ENCODE peak calls at places on chromosomes 5 and 9, in five cellular contexts. D, O, N, W and C are unnamed samples.

GRCh38 chr9:114861922-114862605 is 56.2 kb upstream of the TNFSF15 start:
- DNase-seq in D (no peak), O (no peak), N (no peak), W (no peak), C (no peak)

GRCh38 chr9:95077766-95078382 is 239.6 kb downstream of the FANCC start:
- DNase-seq in D (no peak), O (no peak), N (no peak), W (no peak), C (no peak)

GRCh38 chr5:675111-675875 is 17.9 kb downstream of the TPPP start:
- DNase-seq in D (no peak), O (no peak), N (no peak), W (no peak), C (no peak)

GRCh38 chr5:117741655-117742226 is 1167.1 kb upstream of the SEMA6A start:
- DNase-seq in D (no peak), O (no peak), N (no peak), W (no peak), C (no peak)

GRCh38 chr5:176823076-176823481 is 12.7 kb downstream of the UNC5A start:
- DNase-seq in D (no peak), O (no peak), N (no peak), W (no peak), C (no peak)

GRCh38 chr5:154712518-154713437 is 42.4 kb upstream of the LARP1 start:
- DNase-seq in D (peak), O (peak), N (peak), W (no peak), C (no peak)

GRCh38 chr9:97703437-97704326 is 6.5 kb upstream of the XPA start:
- DNase-seq in D (peak), O (peak), N (no peak), W (peak), C (peak)

GRCh38 chr5:74543162-74543995 is 97.1 kb downstream of the ENC1 start:
- DNase-seq in D (peak), O (peak), N (no peak), W (peak), C (peak)

GRCh38 chr5:82234880-82235279 is 43.3 kb downstream of the RPS23 start:
- DNase-seq in D (no peak), O (peak), N (peak), W (no peak), C (no peak)

GRCh38 chr5:134070648-134070978 is 43.9 kb upstream of the TCF7 start:
- DNase-seq in D (peak), O (peak), N (no peak), W (no peak), C (peak)

GRCh38 chr9:71929791-71930440 is 18.5 kb downstream of the C9orf85 start:
- DNase-seq in D (no peak), O (no peak), N (no peak), W (peak), C (peak)

GRCh38 chr5:16992006-16992405 is 55.9 kb upstream of the MYO10 start:
- DNase-seq in D (peak), O (peak), N (no peak), W (no peak), C (peak)

GRCh38 chr5:141003791-141004601 is 37.7 kb downstream of the PCDHAC2 start:
- DNase-seq in D (peak), O (peak), N (no peak), W (no peak), C (no peak)

GRCh38 chr9:90029996-90030395 is 425.2 kb downstream of the GADD45G start:
- DNase-seq in D (no peak), O (peak), N (no peak), W (no peak), C (no peak)

GRCh38 chr5:143008809-143009521 is 238.8 kb downstream of the ARHGAP26 start:
- DNase-seq in D (peak), O (peak), N (no peak), W (peak), C (peak)

GRCh38 chr9:21754741-21755140 is 47.7 kb upstream of the MTAP start:
- DNase-seq in D (no peak), O (peak), N (no peak), W (no peak), C (no peak)

GRCh38 chr9:98375138-98375726 is 119.8 kb upstream of the TBC1D2 start:
- DNase-seq in D (peak), O (peak), N (no peak), W (peak), C (peak)

GRCh38 chr9:28808042-28808441 is 1234.8 kb upstream of the C9orf72 start:
- DNase-seq in D (peak), O (peak), N (no peak), W (no peak), C (peak)

GRCh38 chr9:93644397-93645088 is 68.2 kb downstream of the PHF2 start:
- DNase-seq in D (no peak), O (no peak), N (no peak), W (no peak), C (no peak)

GRCh38 chr5:88118179-88118578 is 150.5 kb downstream of the TMEM161B start:
- DNase-seq in D (no peak), O (no peak), N (no peak), W (no peak), C (no peak)

GRCh38 chr9:7358876-7359275 is 440.7 kb downstream of the DMAC1 start:
- DNase-seq in D (peak), O (no peak), N (no peak), W (no peak), C (no peak)

GRCh38 chr9:86470326-86470725 is 116.1 kb upstream of the TUT7 start:
- DNase-seq in D (no peak), O (no peak), N (no peak), W (no peak), C (peak)

GRCh38 chr9:11148189-11148588 is 535.4 kb upstream of the PTPRD start:
- DNase-seq in D (no peak), O (no peak), N (no peak), W (no peak), C (no peak)

GRCh38 chr9:128405077-128405779 is 15.4 kb upstream of the CERCAM start:
- DNase-seq in D (no peak), O (no peak), N (no peak), W (no peak), C (no peak)

GRCh38 chr5:111582962-111583669 is 70.8 kb upstream of the STARD4 start:
- DNase-seq in D (peak), O (peak), N (no peak), W (peak), C (peak)

GRCh38 chr5:37533851-37534250 is 154.7 kb downstream of the WDR70 start:
- DNase-seq in D (peak), O (peak), N (no peak), W (peak), C (peak)

GRCh38 chr5:153938131-153938842 is 100.4 kb downstream of the FAM114A2 start:
- DNase-seq in D (no peak), O (no peak), N (no peak), W (peak), C (no peak)

GRCh38 chr5:36908544-36909260 is 32.1 kb downstream of the NIPBL start:
- DNase-seq in D (no peak), O (no peak), N (no peak), W (no peak), C (no peak)

GRCh38 chr9:9750719-9751118 is 862.1 kb downstream of the PTPRD start:
- DNase-seq in D (no peak), O (no peak), N (no peak), W (no peak), C (no peak)

GRCh38 chr9:801399-802071 is 40.0 kb upstream of the DMRT1 start:
- DNase-seq in D (peak), O (peak), N (no peak), W (peak), C (peak)

GRCh38 chr9:75039006-75039405 is 10.9 kb upstream of the CARNMT1 start:
- DNase-seq in D (peak), O (peak), N (no peak), W (peak), C (peak)

GRCh38 chr9:87880683-87881082 is 2.0 kb upstream of the SPATA31E1 start:
- DNase-seq in D (no peak), O (no peak), N (no peak), W (no peak), C (no peak)

GRCh38 chr5:91042856-91043255 is 340.3 kb downstream of the ARRDC3 start:
- DNase-seq in D (no peak), O (no peak), N (no peak), W (no peak), C (no peak)

GRCh38 chr9:111832428-111832827 is 37.7 kb upstream of the SHOC1 start:
- DNase-seq in D (no peak), O (peak), N (no peak), W (no peak), C (no peak)

GRCh38 chr5:163318707-163319106 is 118.7 kb upstream of the CCNG1 start:
- DNase-seq in D (no peak), O (no peak), N (no peak), W (no peak), C (no peak)

GRCh38 chr5:16681761-16682335 is 65.1 kb upstream of the RETREG1 start:
- DNase-seq in D (no peak), O (no peak), N (no peak), W (no peak), C (no peak)

GRCh38 chr9:95112436-95113280 is 204.9 kb downstream of the FANCC start:
- DNase-seq in D (no peak), O (no peak), N (no peak), W (no peak), C (no peak)

GRCh38 chr5:84242286-84242685 is 142.4 kb downstream of the EDIL3 start:
- DNase-seq in D (peak), O (peak), N (no peak), W (peak), C (peak)

GRCh38 chr9:92718086-92719001 is 46.3 kb downstream of the BICD2 start:
- DNase-seq in D (no peak), O (peak), N (no peak), W (no peak), C (no peak)

GRCh38 chr5:78002690-78003089 is 226.6 kb upstream of the TBCA start:
- DNase-seq in D (no peak), O (no peak), N (no peak), W (no peak), C (no peak)

GRCh38 chr5:73234156-73234555 is 61.2 kb downstream of the TMEM174 start:
- DNase-seq in D (no peak), O (no peak), N (no peak), W (no peak), C (no peak)

GRCh38 chr5:73231245-73231778 is 58.3 kb downstream of the TMEM174 start:
- DNase-seq in D (no peak), O (no peak), N (no peak), W (no peak), C (no peak)

GRCh38 chr5:73232266-73233041 is 59.5 kb downstream of the TMEM174 start:
- DNase-seq in D (no peak), O (no peak), N (no peak), W (no peak), C (no peak)

GRCh38 chr5:73233053-73233460 is 60.1 kb downstream of the TMEM174 start:
- DNase-seq in D (no peak), O (no peak), N (no peak), W (no peak), C (no peak)

DNA sequence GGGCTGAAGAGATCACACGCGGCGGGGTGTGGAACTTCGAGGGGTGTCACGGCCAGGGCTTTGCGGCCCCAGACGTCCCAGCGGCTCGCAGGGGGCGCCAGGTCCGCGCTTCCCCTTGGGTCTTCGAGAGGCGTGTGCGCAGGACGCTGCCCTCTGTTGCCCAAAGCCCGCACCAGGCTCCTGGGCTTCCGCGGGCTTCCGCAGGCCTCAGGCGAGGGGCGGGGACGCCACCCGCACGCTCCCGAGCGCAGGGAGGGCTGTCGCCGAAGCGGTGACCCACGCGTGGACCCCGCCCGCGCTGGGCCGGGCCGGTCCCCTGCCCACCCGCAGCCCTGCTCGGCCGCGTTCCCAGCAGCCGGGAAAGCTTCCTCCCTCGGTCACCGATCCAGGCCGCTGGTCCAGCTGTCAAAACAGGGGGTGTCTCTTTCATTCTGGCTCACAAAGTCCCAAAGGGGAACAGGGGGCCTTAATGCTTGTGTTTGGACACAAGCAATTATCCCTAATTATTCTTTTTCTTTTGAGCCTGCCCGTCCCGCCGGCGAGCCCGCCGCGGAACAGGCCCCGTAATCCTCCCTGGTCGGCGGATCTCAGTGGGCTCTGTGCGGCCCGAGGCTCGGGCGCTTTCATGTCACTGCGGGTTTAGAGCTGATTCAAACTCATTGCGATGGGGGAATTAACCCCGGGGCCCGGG is 60.6 kb downstream of the TMEM174 start:
- DNase-seq in D (no peak), O (no peak), N (peak), W (no peak), C (no peak)
- H3K4me3 ChIP-seq in D (no peak), O (no peak), N (no peak), W (no peak), C (peak)

GRCh38 chr5:173323121-173323798 is 5.0 kb downstream of the STC2 start:
- DNase-seq in D (no peak), O (no peak), N (no peak), W (no peak), C (no peak)

GRCh38 chr5:173324115-173325001 is 3.9 kb downstream of the STC2 start:
- DNase-seq in D (peak), O (no peak), N (peak), W (no peak), C (peak)

GRCh38 chr5:173321886-173322285 is 6.3 kb downstream of the STC2 start:
- DNase-seq in D (peak), O (no peak), N (no peak), W (no peak), C (peak)

GRCh38 chr5:173325091-173325698 is 3.0 kb downstream of the STC2 start:
- DNase-seq in D (no peak), O (no peak), N (no peak), W (no peak), C (no peak)

GRCh38 chr5:173323799-173324114 is 4.5 kb downstream of the STC2 start:
- DNase-seq in D (no peak), O (no peak), N (no peak), W (no peak), C (no peak)
- H3K4me3 ChIP-seq in D (no peak), O (no peak), N (no peak), W (peak), C (no peak)

GRCh38 chr9:137109250-137110146 is 5.0 kb downstream of the DPP7 start:
- DNase-seq in D (no peak), O (no peak), N (no peak), W (no peak), C (no peak)
- H3K4me3 ChIP-seq in D (no peak), O (no peak), N (no peak), W (no peak), C (no peak)

GRCh38 chr5:42952575-42952974 is 87.5 kb downstream of the ANXA2R start:
- DNase-seq in D (no peak), O (no peak), N (no peak), W (no peak), C (no peak)

GRCh38 chr5:42951169-42951846 is 88.8 kb downstream of the ANXA2R start:
- DNase-seq in D (peak), O (no peak), N (peak), W (no peak), C (peak)

GRCh38 chr5:42950466-42951168 is 89.5 kb downstream of the ANXA2R start:
- DNase-seq in D (peak), O (peak), N (no peak), W (peak), C (peak)

GRCh38 chr5:42951847-42952411 is 88.2 kb downstream of the ANXA2R start:
- DNase-seq in D (peak), O (no peak), N (peak), W (no peak), C (peak)

GRCh38 chr5:42953061-42953460 is 87.1 kb downstream of the ANXA2R start:
- DNase-seq in D (no peak), O (no peak), N (no peak), W (no peak), C (no peak)
- H3K4me3 ChIP-seq in D (peak), O (no peak), N (no peak), W (peak), C (no peak)

GRCh38 chr5:59231221-59231931 is 648.5 kb downstream of the RAB3C start:
- DNase-seq in D (no peak), O (no peak), N (no peak), W (no peak), C (no peak)
- H3K4me3 ChIP-seq in D (no peak), O (no peak), N (no peak), W (no peak), C (no peak)

DNA sequence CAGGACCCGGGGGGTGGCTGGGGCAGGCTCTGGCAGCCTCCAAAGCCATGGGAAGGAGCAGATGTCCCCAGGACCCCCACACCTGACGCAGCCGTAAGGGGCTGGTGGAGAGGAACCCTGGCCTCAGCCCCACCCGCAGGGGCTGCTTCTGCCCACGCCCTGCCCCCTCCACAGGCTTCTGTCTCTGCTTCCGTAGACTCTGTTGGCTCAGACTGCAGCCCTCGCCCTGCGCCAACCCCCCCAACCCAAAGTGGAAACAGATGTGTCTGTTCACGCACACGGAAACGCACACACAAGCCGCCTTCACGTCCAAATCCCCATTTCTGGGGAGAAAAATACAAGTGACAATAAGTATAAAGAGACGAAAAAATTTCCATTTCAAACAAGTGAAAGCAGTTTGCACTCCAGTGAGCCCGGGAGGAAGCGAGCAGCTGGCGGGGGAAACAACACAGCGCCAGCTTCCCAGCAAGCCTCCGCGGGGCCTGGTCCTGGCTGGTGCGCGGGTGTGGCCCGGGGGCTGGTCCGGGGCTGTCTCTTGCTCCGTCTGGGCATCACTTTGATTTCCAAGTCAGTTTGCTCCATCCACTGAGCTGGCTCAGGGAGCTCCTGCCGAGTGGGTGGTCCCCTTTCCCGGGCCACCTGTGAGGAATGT is 32.6 kb upstream of the RXRA start:
- DNase-seq in D (no peak), O (no peak), N (peak), W (no peak), C (peak)
- H3K4me3 ChIP-seq in D (no peak), O (no peak), N (no peak), W (peak), C (no peak)

GRCh38 chr9:78354980-78355379 is 58.1 kb downstream of the PSAT1 start:
- DNase-seq in D (no peak), O (no peak), N (no peak), W (no peak), C (no peak)

GRCh38 chr9:78354324-78354973 is 57.5 kb downstream of the PSAT1 start:
- DNase-seq in D (no peak), O (no peak), N (no peak), W (no peak), C (no peak)

GRCh38 chr9:78356634-78357033 is 59.7 kb downstream of the PSAT1 start:
- DNase-seq in D (no peak), O (no peak), N (no peak), W (no peak), C (no peak)

GRCh38 chr9:78357165-78357873 is 60.4 kb downstream of the PSAT1 start:
- DNase-seq in D (no peak), O (no peak), N (no peak), W (no peak), C (no peak)

GRCh38 chr9:78358329-78359051 is 61.6 kb downstream of the PSAT1 start:
- DNase-seq in D (no peak), O (no peak), N (peak), W (no peak), C (no peak)
- H3K4me3 ChIP-seq in D (no peak), O (no peak), N (no peak), W (no peak), C (no peak)

DNA sequence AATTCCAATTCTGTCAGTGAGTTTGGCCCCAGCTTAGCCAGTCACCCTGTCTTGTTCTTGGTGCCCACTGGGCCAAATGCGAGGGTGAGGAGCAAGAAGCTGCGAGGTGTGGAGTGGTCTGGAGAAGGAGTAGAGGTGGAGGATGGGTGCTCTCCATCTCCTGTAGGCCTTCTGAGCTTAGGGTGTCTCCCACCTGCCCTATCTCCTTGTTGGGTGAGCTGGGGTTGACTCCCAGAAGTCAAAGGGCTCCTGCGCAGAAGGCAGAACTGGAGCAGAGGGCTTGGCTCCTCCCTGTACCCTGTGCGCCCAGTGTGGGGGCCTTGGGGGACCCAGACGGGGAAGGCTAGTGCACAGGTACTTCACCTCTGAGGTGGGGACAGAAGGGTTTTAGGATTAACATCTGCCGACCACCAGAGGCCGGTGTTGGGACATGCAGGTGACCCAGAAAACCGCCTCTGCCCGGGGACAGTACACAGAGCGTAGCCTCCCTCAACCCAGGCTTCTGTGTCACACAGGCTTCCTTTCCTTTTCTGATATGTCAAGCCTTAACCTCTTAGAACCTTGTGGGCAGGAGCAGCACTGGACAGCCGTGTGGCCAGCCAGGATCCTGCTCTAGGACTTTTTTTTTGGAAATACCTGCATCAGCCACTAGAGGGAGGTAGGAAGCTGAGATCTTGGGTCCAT is 16.9 kb downstream of the IL5 start:
- DNase-seq in D (peak), O (peak), N (peak), W (no peak), C (peak)
- H3K4me3 ChIP-seq in D (no peak), O (no peak), N (no peak), W (peak), C (no peak)